ENCODE peak calls at places on chromosomes 1 and 21, in five cellular contexts. One of them, this sample, is unnamed.

GRCh38 chr1:112788561-112788960 is 73.4 kb upstream of the PPM1J start:
- DNase-seq in left ventricle myocardium inferior: no peak
- DNase-seq in colonic mucosa: no peak
- DNase-seq in tibial artery: no peak
- DNase-seq in SK-N-SH: no peak
- DNase-seq in this sample: no peak

GRCh38 chr1:54331843-54332688 is 74.1 kb downstream of the SSBP3 start:
- DNase-seq in SK-N-SH: peak; percentile 59
- DNase-seq in tibial artery: no peak
- DNase-seq in colonic mucosa: no peak
- DNase-seq in left ventricle myocardium inferior: no peak
- DNase-seq in this sample: no peak

GRCh38 chr1:12475158-12475934 is 142.7 kb downstream of the DHRS3 start:
- DNase-seq in colonic mucosa: peak; percentile 67
- DNase-seq in SK-N-SH: no peak
- DNase-seq in tibial artery: no peak
- DNase-seq in left ventricle myocardium inferior: no peak
- DNase-seq in this sample: no peak

GRCh38 chr1:55129194-55129728 is 85.9 kb downstream of the USP24 start:
- DNase-seq in SK-N-SH: no peak
- DNase-seq in colonic mucosa: no peak
- DNase-seq in left ventricle myocardium inferior: no peak
- DNase-seq in tibial artery: peak; percentile 72
- DNase-seq in this sample: no peak

GRCh38 chr21:34606051-34606450 is 8.9 kb downstream of the RCAN1 start:
- DNase-seq in tibial artery: no peak
- DNase-seq in left ventricle myocardium inferior: no peak
- DNase-seq in colonic mucosa: no peak
- DNase-seq in SK-N-SH: no peak
- DNase-seq in this sample: no peak

GRCh38 chr1:11967028-11967547 is 13.2 kb upstream of the MFN2 start:
- DNase-seq in SK-N-SH: peak; percentile 69
- DNase-seq in colonic mucosa: peak; percentile 49
- DNase-seq in tibial artery: no peak
- DNase-seq in left ventricle myocardium inferior: no peak
- DNase-seq in this sample: peak; percentile 54

GRCh38 chr1:105492941-105493340 is 1563.5 kb upstream of the PRMT6 start:
- DNase-seq in SK-N-SH: no peak
- DNase-seq in tibial artery: no peak
- DNase-seq in colonic mucosa: no peak
- DNase-seq in left ventricle myocardium inferior: no peak
- DNase-seq in this sample: no peak

GRCh38 chr1:205703072-205703471 is 22.8 kb upstream of the SLC45A3 start:
- DNase-seq in tibial artery: no peak
- DNase-seq in colonic mucosa: no peak
- DNase-seq in left ventricle myocardium inferior: no peak
- DNase-seq in SK-N-SH: no peak
- DNase-seq in this sample: no peak

GRCh38 chr21:22554690-22555316 is 1556.6 kb downstream of the NCAM2 start:
- DNase-seq in colonic mucosa: no peak
- DNase-seq in left ventricle myocardium inferior: no peak
- DNase-seq in tibial artery: no peak
- DNase-seq in SK-N-SH: no peak
- DNase-seq in this sample: no peak

DNA sequence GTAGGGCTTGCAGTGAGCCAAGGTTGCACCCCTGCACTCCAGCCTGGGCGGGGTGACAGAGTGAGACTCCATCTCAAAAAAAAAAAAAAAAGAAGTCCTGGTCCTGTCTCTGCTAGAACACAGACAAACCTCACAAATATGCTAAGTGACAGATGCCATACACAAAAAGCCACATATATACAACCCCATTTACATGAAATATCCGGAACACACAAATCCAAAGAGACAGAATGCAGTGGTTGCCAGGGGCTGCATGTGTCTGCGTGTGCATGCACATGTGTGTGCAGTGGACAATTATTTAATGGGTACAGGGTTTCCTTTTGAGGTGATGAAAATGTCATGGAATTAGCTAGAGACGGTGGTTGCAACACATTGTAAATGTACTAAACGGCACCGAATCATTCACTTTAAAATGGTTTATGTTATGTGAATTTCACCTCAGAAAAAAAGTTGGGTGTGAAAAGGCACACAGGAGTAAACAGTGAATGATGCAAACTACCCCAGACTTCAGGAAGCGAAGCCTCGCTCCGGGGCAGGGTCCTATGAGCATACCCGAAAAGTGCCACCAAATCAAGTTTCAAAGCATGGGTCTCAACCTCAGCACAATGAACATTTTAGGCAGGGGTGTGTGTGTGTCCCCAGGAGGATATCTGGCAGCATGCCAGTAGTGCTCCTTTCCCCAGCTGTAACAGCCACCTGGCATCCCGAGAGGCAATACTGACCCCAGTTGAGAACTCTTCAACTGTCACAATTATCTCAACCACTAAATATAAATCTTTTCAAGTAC is 48.3 kb downstream of the GNB1 start:
- DNase-seq in tibial artery: no peak
- DNase-seq in colonic mucosa: no peak
- DNase-seq in left ventricle myocardium inferior: no peak
- DNase-seq in SK-N-SH: no peak
- DNase-seq in this sample: peak; percentile 49
- H3K4me1 ChIP-seq in tibial artery: peaks cover 31% of the 10 kb centered on the region
- H3K4me1 ChIP-seq in colonic mucosa: peaks cover 30% of the 10 kb centered on the region
- H3K4me1 ChIP-seq in left ventricle myocardium inferior: peaks cover 81% of the 10 kb centered on the region
- H3K4me1 ChIP-seq in SK-N-SH: peaks cover 20% of the 10 kb centered on the region
- H3K4me1 ChIP-seq in this sample: peaks cover 35% of the 10 kb centered on the region

DNA sequence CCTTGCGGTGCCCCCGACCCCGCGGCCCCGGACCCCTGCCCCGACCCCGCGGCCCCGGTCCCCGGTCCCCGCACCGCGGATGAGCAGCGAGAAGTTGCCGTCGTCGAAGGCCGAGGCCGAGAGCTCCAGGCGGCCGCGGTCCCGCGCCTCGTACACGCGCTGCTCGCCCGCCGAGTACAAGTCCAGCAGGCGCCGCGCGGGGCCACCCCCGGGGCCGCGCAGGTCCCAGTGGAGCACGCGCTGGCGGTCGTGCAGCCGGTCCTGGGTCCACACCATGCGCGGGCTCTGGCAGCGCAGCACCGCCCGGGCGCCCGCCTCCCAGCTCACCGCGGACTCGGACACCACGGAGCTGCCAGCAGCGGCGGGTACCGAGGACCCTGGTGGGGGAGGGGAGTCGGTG is 3.0 kb downstream of the MXRA8 start:
- DNase-seq in colonic mucosa: no peak
- DNase-seq in tibial artery: peak; percentile 84
- DNase-seq in SK-N-SH: peak; percentile 87
- DNase-seq in left ventricle myocardium inferior: no peak
- DNase-seq in this sample: peak; percentile 40
- H3K4me1 ChIP-seq in colonic mucosa: no peaks in the 10 kb centered on the region
- H3K4me1 ChIP-seq in tibial artery: peaks cover 91% of the 10 kb centered on the region
- H3K4me1 ChIP-seq in SK-N-SH: peaks cover 59% of the 10 kb centered on the region
- H3K4me1 ChIP-seq in left ventricle myocardium inferior: peaks cover 72% of the 10 kb centered on the region
- H3K4me1 ChIP-seq in this sample: peaks cover 34% of the 10 kb centered on the region

GRCh38 chr1:2229921-2230700 is 2.0 kb downstream of the SKI start:
- DNase-seq in SK-N-SH: peak; percentile 72
- DNase-seq in colonic mucosa: peak; percentile 65
- DNase-seq in left ventricle myocardium inferior: peak; percentile 50
- DNase-seq in tibial artery: peak; percentile 87
- DNase-seq in this sample: no peak
- H3K4me1 ChIP-seq in SK-N-SH: peaks cover 58% of the 10 kb centered on the region
- H3K4me1 ChIP-seq in colonic mucosa: peaks cover 22% of the 10 kb centered on the region
- H3K4me1 ChIP-seq in left ventricle myocardium inferior: peaks cover 74% of the 10 kb centered on the region
- H3K4me1 ChIP-seq in tibial artery: peaks cover 52% of the 10 kb centered on the region
- H3K4me1 ChIP-seq in this sample: no peaks in the 10 kb centered on the region

DNA sequence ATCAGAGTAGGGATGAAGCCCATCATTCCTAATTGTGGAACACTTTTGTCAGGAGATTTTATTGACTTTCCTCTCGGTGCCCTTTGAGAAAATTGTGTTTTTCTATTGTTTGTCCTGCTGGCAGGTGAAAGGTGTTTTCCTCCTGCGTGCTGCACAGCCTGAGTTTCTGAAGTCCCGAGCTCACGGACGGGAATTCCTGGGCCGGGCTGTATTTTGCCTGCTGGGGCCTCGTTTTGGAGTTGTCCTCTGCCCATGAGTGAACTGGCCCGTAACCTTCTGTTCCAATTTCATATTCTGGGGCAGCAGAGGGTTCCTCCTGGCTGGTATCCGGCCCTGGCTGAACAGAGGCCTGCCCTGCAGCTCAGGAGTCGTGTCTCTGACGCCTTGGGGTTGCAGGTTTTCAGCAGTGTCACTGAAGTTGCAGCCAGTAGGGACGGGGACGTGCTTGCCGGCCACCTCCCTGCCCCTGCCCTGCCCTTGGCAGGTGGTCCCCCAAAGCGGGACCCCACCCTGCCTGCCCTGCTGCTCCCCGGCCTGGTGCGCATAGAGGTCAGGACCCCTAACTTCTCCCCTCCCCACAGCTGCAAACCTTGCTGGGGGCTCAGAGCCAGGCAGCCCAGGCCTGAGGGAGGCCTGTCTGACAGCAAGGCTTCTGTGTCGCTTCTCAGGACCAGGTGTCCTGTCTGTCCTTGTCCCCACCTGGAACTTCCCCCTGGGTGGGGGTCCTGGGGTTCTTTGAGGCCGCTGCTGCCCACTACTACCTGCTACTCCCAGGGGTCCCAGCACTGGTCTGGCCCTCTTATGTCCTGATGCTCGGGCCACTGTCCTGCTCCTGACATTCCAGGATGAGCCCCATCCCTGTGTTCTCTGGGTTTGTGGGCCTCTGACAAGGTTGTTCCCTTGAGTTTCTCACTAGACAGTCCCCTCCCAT is 49.0 kb downstream of the SLX9 start:
- DNase-seq in tibial artery: peak; percentile 71
- DNase-seq in left ventricle myocardium inferior: peak; percentile 1
- DNase-seq in colonic mucosa: no peak
- DNase-seq in SK-N-SH: no peak
- DNase-seq in this sample: peak; percentile 8
- H3K4me1 ChIP-seq in tibial artery: peaks cover 47% of the 10 kb centered on the region
- H3K4me1 ChIP-seq in left ventricle myocardium inferior: peaks cover 37% of the 10 kb centered on the region
- H3K4me1 ChIP-seq in colonic mucosa: no peaks in the 10 kb centered on the region
- H3K4me1 ChIP-seq in SK-N-SH: peaks cover 82% of the 10 kb centered on the region
- H3K4me1 ChIP-seq in this sample: peaks cover 44% of the 10 kb centered on the region

DNA sequence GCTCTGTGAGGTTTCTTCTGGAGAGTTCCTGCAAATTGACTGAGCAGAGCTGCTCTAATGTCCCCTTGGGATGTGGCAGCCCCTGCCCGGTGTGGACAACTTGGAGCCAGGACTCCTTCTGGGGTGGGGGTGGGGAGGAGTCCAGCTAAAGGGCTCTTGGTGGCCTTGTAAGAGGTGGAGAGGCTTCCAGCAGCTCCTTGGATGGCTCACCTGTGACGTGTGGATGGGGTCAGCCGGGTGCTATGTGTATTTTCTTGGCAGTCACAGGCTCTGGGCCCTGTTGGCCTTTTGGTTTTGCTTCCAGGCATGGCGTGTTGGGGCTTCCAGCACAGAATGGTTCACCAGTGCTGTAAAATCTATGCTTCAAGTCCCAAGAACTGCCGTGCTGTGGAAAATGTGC is 38.2 kb downstream of the TRAPPC10 start:
- DNase-seq in tibial artery: peak; percentile 23
- DNase-seq in SK-N-SH: peak; percentile 30
- DNase-seq in left ventricle myocardium inferior: no peak
- DNase-seq in colonic mucosa: no peak
- DNase-seq in this sample: no peak
- H3K4me1 ChIP-seq in tibial artery: no peaks in the 10 kb centered on the region
- H3K4me1 ChIP-seq in SK-N-SH: peaks cover 15% of the 10 kb centered on the region
- H3K4me1 ChIP-seq in left ventricle myocardium inferior: peaks cover 46% of the 10 kb centered on the region
- H3K4me1 ChIP-seq in colonic mucosa: peaks cover 3% of the 10 kb centered on the region
- H3K4me1 ChIP-seq in this sample: peaks cover 13% of the 10 kb centered on the region

GRCh38 chr1:198166900-198167299 is 10.1 kb downstream of the NEK7 start:
- DNase-seq in tibial artery: no peak
- DNase-seq in colonic mucosa: no peak
- DNase-seq in left ventricle myocardium inferior: no peak
- DNase-seq in SK-N-SH: no peak
- DNase-seq in this sample: no peak
- H3K4me1 ChIP-seq in tibial artery: peaks cover 43% of the 10 kb centered on the region
- H3K4me1 ChIP-seq in colonic mucosa: peaks cover 7% of the 10 kb centered on the region
- H3K4me1 ChIP-seq in left ventricle myocardium inferior: peaks cover 99% of the 10 kb centered on the region
- H3K4me1 ChIP-seq in SK-N-SH: peaks cover 33% of the 10 kb centered on the region
- H3K4me1 ChIP-seq in this sample: peaks cover 25% of the 10 kb centered on the region